ENCODE peak calls at places on chromosomes 7 and 10, in six cellular contexts. One of them, this sample, is unnamed.
A peak's percentile ranks its signal among the peaks of the same experiment; 100 is the strongest.

GRCh38 chr10:73591935-73592699 is 975 bp upstream of the USP54 start:
- DNase-seq in foreskin fibroblast: peak; percentile 45
- DNase-seq in IMR-90: no peak
- DNase-seq in HCT116: peak; percentile 48
- DNase-seq in B cell: peak; percentile 48
- DNase-seq in fibroblast of mammary gland: no peak
- DNase-seq in this sample: peak; percentile 23

GRCh38 chr10:96650958-96651357 is 64.1 kb upstream of the TM9SF3 start:
- DNase-seq in foreskin fibroblast: no peak
- DNase-seq in IMR-90: no peak
- DNase-seq in HCT116: no peak
- DNase-seq in B cell: no peak
- DNase-seq in fibroblast of mammary gland: no peak
- DNase-seq in this sample: peak; percentile 37

GRCh38 chr10:38072552-38072951 is 21.6 kb upstream of the ZNF37A start:
- DNase-seq in foreskin fibroblast: no peak
- DNase-seq in IMR-90: no peak
- DNase-seq in HCT116: no peak
- DNase-seq in B cell: no peak
- DNase-seq in fibroblast of mammary gland: no peak
- DNase-seq in this sample: no peak

GRCh38 chr10:7082967-7083366 is 327.9 kb downstream of the SFMBT2 start:
- DNase-seq in foreskin fibroblast: peak; percentile 33
- DNase-seq in IMR-90: peak; percentile 12
- DNase-seq in HCT116: no peak
- DNase-seq in B cell: no peak
- DNase-seq in fibroblast of mammary gland: no peak
- DNase-seq in this sample: no peak

GRCh38 chr10:58209669-58210068 is 58.0 kb downstream of the IPMK start:
- DNase-seq in foreskin fibroblast: peak; percentile 4
- DNase-seq in IMR-90: peak; percentile 11
- DNase-seq in HCT116: no peak
- DNase-seq in B cell: no peak
- DNase-seq in fibroblast of mammary gland: peak; percentile 15
- DNase-seq in this sample: no peak

GRCh38 chr7:151847681-151848081 is 29.2 kb downstream of the PRKAG2 start:
- DNase-seq in foreskin fibroblast: no peak
- DNase-seq in IMR-90: no peak
- DNase-seq in HCT116: no peak
- DNase-seq in B cell: no peak
- DNase-seq in fibroblast of mammary gland: no peak
- DNase-seq in this sample: no peak

GRCh38 chr10:106897631-106898161 is 266.8 kb downstream of the SORCS1 start:
- DNase-seq in foreskin fibroblast: no peak
- DNase-seq in IMR-90: no peak
- DNase-seq in HCT116: no peak
- DNase-seq in B cell: no peak
- DNase-seq in fibroblast of mammary gland: no peak
- DNase-seq in this sample: no peak

GRCh38 chr7:107277331-107277730 is 108.5 kb downstream of the HBP1 start:
- DNase-seq in foreskin fibroblast: no peak
- DNase-seq in IMR-90: peak; percentile 4
- DNase-seq in HCT116: no peak
- DNase-seq in B cell: no peak
- DNase-seq in fibroblast of mammary gland: peak; percentile 7
- DNase-seq in this sample: no peak

GRCh38 chr7:27096756-27097514 is 1.1 kb upstream of the HOXA1 start:
- DNase-seq in foreskin fibroblast: peak; percentile 80
- DNase-seq in IMR-90: peak; percentile 64
- DNase-seq in HCT116: no peak
- DNase-seq in B cell: peak; percentile 51
- DNase-seq in fibroblast of mammary gland: peak; percentile 59
- DNase-seq in this sample: peak; percentile 8

GRCh38 chr7:47799529-47799928 is 148.7 kb downstream of the PKD1L1 start:
- DNase-seq in foreskin fibroblast: no peak
- DNase-seq in IMR-90: peak; percentile 50
- DNase-seq in HCT116: no peak
- DNase-seq in B cell: no peak
- DNase-seq in fibroblast of mammary gland: no peak
- DNase-seq in this sample: no peak

GRCh38 chr7:7221602-7222038 is 39.3 kb downstream of the C1GALT1 start:
- DNase-seq in foreskin fibroblast: peak; percentile 76
- DNase-seq in IMR-90: peak; percentile 75
- DNase-seq in HCT116: peak; percentile 71
- DNase-seq in B cell: no peak
- DNase-seq in fibroblast of mammary gland: peak; percentile 81
- DNase-seq in this sample: no peak

GRCh38 chr10:32130788-32131187 is 74.6 kb upstream of the KIF5B start:
- DNase-seq in foreskin fibroblast: no peak
- DNase-seq in IMR-90: no peak
- DNase-seq in HCT116: no peak
- DNase-seq in B cell: no peak
- DNase-seq in fibroblast of mammary gland: no peak
- DNase-seq in this sample: no peak

GRCh38 chr10:54796876-54797275 is 4.2 kb downstream of the PCDH15 start:
- DNase-seq in foreskin fibroblast: no peak
- DNase-seq in IMR-90: no peak
- DNase-seq in HCT116: no peak
- DNase-seq in B cell: no peak
- DNase-seq in fibroblast of mammary gland: no peak
- DNase-seq in this sample: no peak

GRCh38 chr10:54799491-54799890 is 1.5 kb downstream of the PCDH15 start:
- DNase-seq in foreskin fibroblast: no peak
- DNase-seq in IMR-90: no peak
- DNase-seq in HCT116: no peak
- DNase-seq in B cell: no peak
- DNase-seq in fibroblast of mammary gland: no peak
- DNase-seq in this sample: no peak

GRCh38 chr10:54797636-54798395 is 3.2 kb downstream of the PCDH15 start:
- DNase-seq in foreskin fibroblast: peak; percentile 1
- DNase-seq in IMR-90: peak; percentile 4
- DNase-seq in HCT116: no peak
- DNase-seq in B cell: no peak
- DNase-seq in fibroblast of mammary gland: peak; percentile 58
- DNase-seq in this sample: no peak

GRCh38 chr10:54800677-54801480 is at the start of gene PCDH15:
- DNase-seq in foreskin fibroblast: no peak
- DNase-seq in IMR-90: no peak
- DNase-seq in HCT116: no peak
- DNase-seq in B cell: no peak
- DNase-seq in fibroblast of mammary gland: peak; percentile 31
- DNase-seq in this sample: no peak
- TF ChIP-seq CTCF in foreskin fibroblast: no peak
- TF ChIP-seq CTCF in IMR-90: no peak
- TF ChIP-seq CTCF in HCT116: no peak
- TF ChIP-seq CTCF in B cell: no peak
- TF ChIP-seq CTCF in fibroblast of mammary gland: peak; percentile 38
- TF ChIP-seq CTCF in this sample: no peak

DNA sequence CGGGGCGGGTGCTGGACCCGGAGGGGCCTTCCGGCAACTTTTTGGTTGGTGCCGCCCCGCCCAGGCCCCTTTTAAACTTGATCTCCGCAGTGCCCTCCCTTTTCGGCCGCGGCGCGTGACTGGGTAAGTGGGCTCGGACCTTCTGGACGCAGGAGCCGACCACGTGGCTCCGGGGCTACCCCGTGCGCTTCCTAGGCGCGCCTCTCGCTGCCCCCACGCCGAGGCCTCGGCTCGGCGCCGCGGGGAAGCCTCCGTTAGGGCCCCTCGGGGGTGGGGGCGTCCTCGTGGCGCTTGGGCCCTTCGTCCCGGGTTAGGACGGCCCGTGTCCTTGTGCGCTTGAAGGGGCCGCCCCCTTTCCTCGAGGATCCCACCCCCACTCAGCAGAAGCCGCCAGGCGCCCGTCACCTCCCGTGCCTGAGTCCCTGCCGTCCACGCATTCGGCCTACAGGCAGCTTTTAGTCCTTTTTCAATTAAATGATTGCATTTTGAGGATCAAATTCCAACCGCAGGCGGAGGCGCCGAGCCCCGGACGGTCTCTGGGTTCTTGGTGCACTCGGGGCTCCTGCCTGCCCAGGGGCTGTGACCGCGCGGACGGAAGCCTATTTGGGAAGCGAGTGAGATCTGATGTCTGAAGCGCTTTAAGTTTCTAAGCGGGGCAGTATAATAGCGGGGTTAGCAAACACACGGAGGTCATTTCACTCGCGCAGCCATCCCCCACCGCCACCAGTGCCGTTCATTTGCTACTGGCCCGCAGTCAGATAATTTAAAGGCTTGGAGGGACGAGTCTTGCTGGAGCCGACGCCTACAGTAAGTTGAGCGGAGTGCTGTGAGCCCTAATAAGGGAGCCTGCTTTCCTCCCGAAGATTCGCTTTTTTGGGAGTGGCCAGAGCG is 31.8 kb upstream of the TOMM7 start:
- DNase-seq in foreskin fibroblast: peak; percentile 96
- DNase-seq in IMR-90: peak; percentile 89
- DNase-seq in HCT116: peak; percentile 80
- DNase-seq in B cell: no peak
- DNase-seq in fibroblast of mammary gland: peak; percentile 88
- DNase-seq in this sample: peak; percentile 87
- TF ChIP-seq CTCF in foreskin fibroblast: no peak
- TF ChIP-seq CTCF in IMR-90: no peak
- TF ChIP-seq CTCF in HCT116: no peak
- TF ChIP-seq CTCF in B cell: peak; percentile 84
- TF ChIP-seq CTCF in fibroblast of mammary gland: no peak
- TF ChIP-seq CTCF in this sample: peak; percentile 87

DNA sequence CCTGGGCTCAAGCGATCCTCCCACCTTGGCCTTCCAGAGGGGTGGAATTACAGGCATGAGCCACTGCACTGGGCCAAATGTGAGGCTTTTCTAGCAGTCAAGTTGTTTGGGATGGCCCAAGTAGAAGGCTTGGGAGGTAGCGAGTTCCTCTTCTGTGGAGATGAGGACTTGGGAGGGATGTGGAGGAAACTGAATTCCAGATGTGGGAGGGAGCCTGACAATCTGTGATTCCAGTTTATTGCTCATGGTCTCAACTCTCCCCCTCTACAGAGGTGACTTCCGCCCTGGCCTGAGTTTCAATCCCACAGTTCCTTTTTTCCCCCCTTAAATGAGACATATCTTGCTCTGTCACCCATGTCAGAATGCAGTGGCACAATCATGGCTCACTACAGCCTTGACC is 3.4 kb downstream of the STYXL1 start:
- DNase-seq in foreskin fibroblast: no peak
- DNase-seq in IMR-90: no peak
- DNase-seq in HCT116: no peak
- DNase-seq in B cell: no peak
- DNase-seq in fibroblast of mammary gland: no peak
- DNase-seq in this sample: no peak
- TF ChIP-seq CTCF in foreskin fibroblast: no peak
- TF ChIP-seq CTCF in IMR-90: no peak
- TF ChIP-seq CTCF in HCT116: no peak
- TF ChIP-seq CTCF in B cell: no peak
- TF ChIP-seq CTCF in fibroblast of mammary gland: no peak
- TF ChIP-seq CTCF in this sample: no peak

GRCh38 chr7:6209340-6209739 is 63.1 kb downstream of the CYTH3 start:
- DNase-seq in foreskin fibroblast: no peak
- DNase-seq in IMR-90: no peak
- DNase-seq in HCT116: no peak
- DNase-seq in B cell: no peak
- DNase-seq in fibroblast of mammary gland: no peak
- DNase-seq in this sample: no peak

GRCh38 chr7:6208573-6209328 is 63.7 kb downstream of the CYTH3 start:
- DNase-seq in foreskin fibroblast: no peak
- DNase-seq in IMR-90: no peak
- DNase-seq in HCT116: no peak
- DNase-seq in B cell: no peak
- DNase-seq in fibroblast of mammary gland: no peak
- DNase-seq in this sample: no peak

GRCh38 chr7:6205921-6206660 is 66.3 kb downstream of the CYTH3 start:
- DNase-seq in foreskin fibroblast: peak; percentile 54
- DNase-seq in IMR-90: peak; percentile 44
- DNase-seq in HCT116: no peak
- DNase-seq in B cell: no peak
- DNase-seq in fibroblast of mammary gland: peak; percentile 31
- DNase-seq in this sample: no peak

GRCh38 chr7:6210973-6211372 is 61.5 kb downstream of the CYTH3 start:
- DNase-seq in foreskin fibroblast: no peak
- DNase-seq in IMR-90: no peak
- DNase-seq in HCT116: no peak
- DNase-seq in B cell: no peak
- DNase-seq in fibroblast of mammary gland: no peak
- DNase-seq in this sample: no peak

DNA sequence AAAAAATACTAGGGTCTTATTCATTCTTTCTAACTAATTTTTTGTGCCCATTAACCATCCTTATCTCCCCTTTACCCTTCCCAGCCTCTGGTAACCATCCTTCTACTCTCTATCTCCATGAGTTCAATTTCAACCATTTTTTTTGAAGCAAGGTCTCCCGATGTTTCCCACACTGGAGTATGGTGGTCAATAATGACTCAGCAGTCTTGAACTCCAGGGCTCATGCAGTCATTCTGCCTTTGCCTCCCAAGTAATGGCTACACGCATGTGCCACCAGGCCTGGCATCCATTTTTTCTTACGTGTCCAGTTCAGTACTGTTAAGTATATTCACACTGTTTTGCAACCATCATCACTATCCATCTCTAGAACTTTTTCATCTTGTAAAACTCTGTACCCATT is 60.4 kb downstream of the CYTH3 start:
- DNase-seq in foreskin fibroblast: no peak
- DNase-seq in IMR-90: no peak
- DNase-seq in HCT116: no peak
- DNase-seq in B cell: no peak
- DNase-seq in fibroblast of mammary gland: peak; percentile 21
- DNase-seq in this sample: no peak
- TF ChIP-seq CTCF in foreskin fibroblast: no peak
- TF ChIP-seq CTCF in IMR-90: no peak
- TF ChIP-seq CTCF in HCT116: no peak
- TF ChIP-seq CTCF in B cell: no peak
- TF ChIP-seq CTCF in fibroblast of mammary gland: no peak
- TF ChIP-seq CTCF in this sample: no peak

GRCh38 chr10:93993782-93994668 is at the start of gene PLCE1:
- DNase-seq in foreskin fibroblast: peak; percentile 68
- DNase-seq in IMR-90: peak; percentile 19
- DNase-seq in HCT116: no peak
- DNase-seq in B cell: peak; percentile 47
- DNase-seq in fibroblast of mammary gland: peak; percentile 20
- DNase-seq in this sample: peak; percentile 3
- TF ChIP-seq CTCF in foreskin fibroblast: no peak
- TF ChIP-seq CTCF in IMR-90: peak; percentile 14
- TF ChIP-seq CTCF in HCT116: no peak
- TF ChIP-seq CTCF in B cell: no peak
- TF ChIP-seq CTCF in fibroblast of mammary gland: no peak
- TF ChIP-seq CTCF in this sample: no peak

GRCh38 chr7:90459888-90460287 is 9.6 kb upstream of the PTTG1IP2 start:
- DNase-seq in foreskin fibroblast: peak; percentile 22
- DNase-seq in IMR-90: peak; percentile 8
- DNase-seq in HCT116: no peak
- DNase-seq in B cell: no peak
- DNase-seq in fibroblast of mammary gland: no peak
- DNase-seq in this sample: no peak
- TF ChIP-seq CTCF in foreskin fibroblast: peak; percentile 11
- TF ChIP-seq CTCF in IMR-90: no peak
- TF ChIP-seq CTCF in HCT116: no peak
- TF ChIP-seq CTCF in B cell: no peak
- TF ChIP-seq CTCF in fibroblast of mammary gland: peak; percentile 21
- TF ChIP-seq CTCF in this sample: no peak

GRCh38 chr7:66357062-66357461 is 151.9 kb downstream of the TPST1 start:
- DNase-seq in foreskin fibroblast: no peak
- DNase-seq in IMR-90: no peak
- DNase-seq in HCT116: no peak
- DNase-seq in B cell: no peak
- DNase-seq in fibroblast of mammary gland: no peak
- DNase-seq in this sample: no peak
- TF ChIP-seq CTCF in foreskin fibroblast: no peak
- TF ChIP-seq CTCF in IMR-90: no peak
- TF ChIP-seq CTCF in HCT116: no peak
- TF ChIP-seq CTCF in B cell: no peak
- TF ChIP-seq CTCF in fibroblast of mammary gland: no peak
- TF ChIP-seq CTCF in this sample: no peak

GRCh38 chr10:71269301-71270288 is 49.5 kb upstream of the SLC29A3 start:
- DNase-seq in foreskin fibroblast: peak; percentile 44
- DNase-seq in IMR-90: peak; percentile 49
- DNase-seq in HCT116: no peak
- DNase-seq in B cell: no peak
- DNase-seq in fibroblast of mammary gland: peak; percentile 15
- DNase-seq in this sample: no peak
- TF ChIP-seq CTCF in foreskin fibroblast: no peak
- TF ChIP-seq CTCF in IMR-90: no peak
- TF ChIP-seq CTCF in HCT116: no peak
- TF ChIP-seq CTCF in B cell: no peak
- TF ChIP-seq CTCF in fibroblast of mammary gland: no peak
- TF ChIP-seq CTCF in this sample: no peak